ENCODE peak calls at places on chromosomes 6 and 20, in four cellular contexts. F is sigmoid colon, N is HCT116, A is mucosa of descending colon. H is an unnamed sample.

GRCh38 chr6:42049116-42049809 is 1.1 kb upstream of the TAF8 start:
- DNase-seq in F (peak; percentile 70), N (no peak), A (peak; percentile 57), H (no peak)

GRCh38 chr20:59994697-59995122 is 36.5 kb downstream of the CDH26 start:
- DNase-seq in F (no peak), N (peak; percentile 55), A (peak; percentile 54), H (no peak)

GRCh38 chr6:41352907-41353306 is 17.5 kb downstream of the NCR2 start:
- DNase-seq in F (peak; percentile 30), N (no peak), A (no peak), H (no peak)

GRCh38 chr6:3318226-3318625 is 59.5 kb downstream of the PSMG4 start:
- DNase-seq in F (peak; percentile 27), N (no peak), A (no peak), H (peak; percentile 64)

GRCh38 chr6:110390404-110390803 is 25.0 kb downstream of the DDO start:
- DNase-seq in F (no peak), N (no peak), A (no peak), H (no peak)

GRCh38 chr6:138328210-138328609 is 49.5 kb upstream of the SMIM28 start:
- DNase-seq in F (no peak), N (no peak), A (no peak), H (no peak)

GRCh38 chr6:125301435-125302391 is at the start of gene HDDC2:
- DNase-seq in F (peak; percentile 84), N (peak; percentile 28), A (peak; percentile 84), H (peak; percentile 95)

GRCh38 chr6:157036245-157036681 is 259.1 kb downstream of the ARID1B start:
- DNase-seq in F (no peak), N (no peak), A (no peak), H (no peak)

GRCh38 chr6:42338573-42339218 is 113.0 kb downstream of the TRERF1 start:
- DNase-seq in F (no peak), N (peak; percentile 83), A (no peak), H (no peak)

GRCh38 chr6:157892363-157892878 is 69.4 kb downstream of the SNX9 start:
- DNase-seq in F (no peak), N (no peak), A (no peak), H (no peak)

GRCh38 chr20:10597637-10598036 is 76.2 kb downstream of the JAG1 start:
- DNase-seq in F (no peak), N (no peak), A (no peak), H (no peak)

GRCh38 chr6:22589118-22589517 is 19.8 kb downstream of the HDGFL1 start:
- DNase-seq in F (no peak), N (no peak), A (no peak), H (no peak)

GRCh38 chr6:113767985-113768384 is 89.2 kb upstream of the MARCKS start:
- DNase-seq in F (no peak), N (no peak), A (no peak), H (no peak)

GRCh38 chr6:113762611-113763010 is 94.5 kb upstream of the MARCKS start:
- DNase-seq in F (no peak), N (no peak), A (no peak), H (no peak)

GRCh38 chr6:113758725-113759576 is 98.2 kb upstream of the MARCKS start:
- DNase-seq in F (no peak), N (no peak), A (no peak), H (no peak)

GRCh38 chr6:113763883-113764282 is 93.3 kb upstream of the MARCKS start:
- DNase-seq in F (no peak), N (peak; percentile 22), A (no peak), H (no peak)

GRCh38 chr6:113763311-113763766 is 93.8 kb upstream of the MARCKS start:
- DNase-seq in F (no peak), N (no peak), A (no peak), H (no peak)
- TF ChIP-seq CTCF in F (no peak), N (no peak), A (no peak), H (no peak)

DNA sequence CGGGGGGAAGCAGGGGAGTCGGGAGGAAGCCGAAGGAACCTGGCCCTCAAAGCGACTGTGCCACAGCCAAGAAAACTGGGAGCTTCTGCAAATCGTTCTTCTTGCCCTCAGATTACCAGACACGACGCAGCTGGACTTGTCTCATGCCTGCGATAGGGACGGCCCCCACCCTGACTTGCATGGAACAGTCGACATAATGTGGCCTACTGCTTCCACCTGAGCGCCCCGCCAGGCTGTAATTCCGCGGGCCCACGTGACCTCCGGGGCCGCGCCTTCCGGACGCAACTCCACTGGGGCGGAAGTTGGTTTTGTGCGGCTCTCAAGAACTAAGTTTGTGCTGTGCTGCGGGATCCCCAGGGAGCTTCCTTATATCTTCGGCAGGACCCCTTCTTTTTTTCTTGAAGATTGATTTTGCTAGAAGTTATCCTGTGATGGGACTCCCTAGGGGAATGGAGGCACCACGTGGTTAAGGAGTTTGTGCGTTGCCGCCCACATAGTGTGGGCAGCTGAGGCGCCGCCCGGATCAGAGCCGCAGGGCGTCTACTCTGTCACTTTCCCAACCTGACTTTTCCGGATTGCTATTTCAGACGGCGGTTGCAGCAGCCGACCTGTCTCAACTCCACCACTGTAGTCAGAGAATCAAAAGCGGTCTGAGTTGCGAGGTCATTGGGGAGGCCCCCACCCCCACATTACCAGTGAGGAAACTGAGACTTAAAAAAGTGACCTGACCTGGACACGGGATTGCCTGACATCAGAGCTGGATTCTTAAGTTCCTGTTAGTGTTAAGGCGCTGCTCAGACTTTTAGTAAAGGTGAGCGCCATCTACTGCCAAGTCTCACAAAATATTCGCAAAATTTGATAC is 540 bp upstream of the CD164 start:
- DNase-seq in F (peak; percentile 96), N (peak; percentile 89), A (peak; percentile 94), H (peak; percentile 96)
- TF ChIP-seq CTCF in F (peak; percentile 41), N (peak; percentile 79), A (no peak), H (peak; percentile 95)

DNA sequence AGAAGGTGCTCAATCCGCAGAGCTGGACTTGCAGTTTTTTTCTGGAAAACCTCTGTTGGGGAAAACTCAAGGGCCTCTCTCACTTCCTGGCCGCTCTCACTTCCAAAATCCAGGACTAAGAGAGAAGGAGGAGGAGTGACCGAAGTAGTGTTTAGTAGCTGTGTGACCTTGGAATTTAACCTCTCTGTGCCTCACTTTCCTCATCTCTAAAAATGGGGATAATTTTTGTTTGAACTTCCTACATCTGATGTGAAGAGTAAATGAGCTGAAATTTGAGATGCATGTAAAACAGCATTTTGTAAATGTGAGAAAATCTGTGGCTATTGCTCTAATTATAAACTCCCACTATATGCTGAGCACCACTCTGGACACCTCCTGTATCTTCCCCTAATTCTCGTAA is 5.1 kb downstream of the SLC13A3 start:
- DNase-seq in F (no peak), N (no peak), A (no peak), H (no peak)
- TF ChIP-seq CTCF in F (no peak), N (no peak), A (no peak), H (no peak)

GRCh38 chr6:139872635-139873034 is 498.2 kb upstream of the CITED2 start:
- DNase-seq in F (peak; percentile 73), N (no peak), A (peak; percentile 71), H (no peak)
- TF ChIP-seq CTCF in F (no peak), N (no peak), A (no peak), H (peak; percentile 6)

DNA sequence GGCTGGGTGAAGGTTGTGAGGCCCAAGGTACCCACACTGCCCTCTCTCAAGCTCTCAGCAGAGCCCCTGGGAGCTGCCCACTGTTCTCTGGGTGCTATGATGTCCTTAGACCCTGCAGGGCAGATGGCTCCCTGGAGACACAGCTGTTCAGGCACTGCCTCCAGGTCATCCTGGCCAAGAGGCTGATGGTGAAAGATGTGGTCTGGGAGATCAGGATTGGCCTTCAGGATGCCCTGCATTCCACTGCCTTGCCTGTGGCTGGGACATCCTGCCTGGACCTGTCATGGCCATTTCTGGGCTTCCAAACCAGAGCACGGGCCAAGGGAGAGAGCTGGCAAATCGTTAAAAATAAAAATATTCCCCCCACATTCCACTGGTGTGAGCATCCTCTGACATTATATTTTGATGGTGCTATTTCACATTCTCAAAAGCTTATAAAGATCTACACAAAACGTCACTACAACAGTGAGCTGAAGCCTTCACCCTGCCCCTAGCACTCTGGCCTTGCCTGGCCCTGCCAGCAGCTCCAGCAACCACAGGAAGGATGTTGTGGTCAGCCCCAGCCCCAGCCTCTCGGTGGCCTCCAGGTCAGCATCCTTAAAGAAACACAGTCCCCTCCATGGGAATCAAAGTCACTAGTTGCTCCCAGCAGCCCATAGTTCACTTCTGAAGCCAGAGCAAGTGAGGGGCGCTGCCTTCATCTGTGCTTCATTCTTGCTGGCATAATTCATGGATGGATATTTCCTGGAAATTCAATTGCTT is 13.5 kb upstream of the KCNK16 start:
- DNase-seq in F (no peak), N (no peak), A (no peak), H (peak; percentile 62)
- TF ChIP-seq CTCF in F (no peak), N (no peak), A (no peak), H (no peak)

DNA sequence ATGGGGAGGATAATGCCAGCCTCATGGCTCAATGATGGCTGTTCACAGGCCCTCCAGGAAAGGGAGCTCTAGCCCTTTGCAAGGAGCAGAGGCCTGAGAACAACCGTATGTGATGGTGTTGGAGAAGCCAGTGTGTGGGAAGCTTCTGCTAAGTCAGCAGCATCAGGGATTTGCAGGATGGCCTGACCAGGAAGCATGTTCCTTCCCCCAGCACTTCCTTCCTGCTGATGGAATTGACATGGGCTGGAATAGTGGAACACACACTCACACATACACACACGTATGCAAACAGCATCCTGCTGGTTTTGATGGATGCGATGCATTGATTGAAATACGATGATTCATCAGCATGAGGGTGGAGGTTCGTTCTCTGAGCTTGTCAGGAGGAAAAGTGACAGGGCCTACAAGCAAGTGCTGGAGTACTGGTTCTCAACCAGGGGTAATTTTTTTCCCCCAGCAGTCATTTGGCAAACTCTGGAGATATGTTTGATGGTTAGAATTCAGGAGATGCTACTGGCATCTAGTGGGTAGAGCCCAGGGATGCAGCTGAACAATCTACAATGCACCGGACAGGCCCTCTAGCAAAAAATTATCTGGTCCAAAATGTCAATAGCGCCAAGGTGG is 229.1 kb downstream of the NFATC2 start:
- DNase-seq in F (no peak), N (no peak), A (no peak), H (no peak)
- TF ChIP-seq CTCF in F (no peak), N (no peak), A (no peak), H (no peak)

DNA sequence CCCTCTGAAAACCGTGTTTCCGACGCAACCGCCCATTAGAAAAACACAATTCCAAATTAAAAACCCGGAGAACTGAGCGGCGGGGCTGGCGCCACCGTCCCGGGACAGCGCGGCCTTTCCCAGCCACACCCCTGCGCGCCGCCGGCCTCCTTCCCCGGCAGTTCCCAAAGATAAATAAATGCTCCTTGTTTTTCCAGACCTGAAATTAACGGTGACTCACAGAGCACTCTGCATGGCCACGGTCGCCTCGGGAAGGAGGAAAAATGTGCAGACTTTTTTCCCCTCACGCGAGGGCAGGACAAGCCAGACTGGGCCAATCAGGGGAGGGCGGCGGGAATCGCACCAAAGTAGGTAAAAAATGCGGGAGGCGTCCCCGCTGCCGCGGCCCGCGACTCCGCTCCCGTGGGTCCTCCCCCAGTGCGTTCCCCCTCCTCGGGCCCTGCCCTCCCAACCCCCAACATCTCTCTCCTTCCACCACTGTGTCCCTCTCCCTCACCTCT is 853 bp upstream of the DSTN start:
- DNase-seq in F (peak; percentile 98), N (peak; percentile 91), A (peak; percentile 89), H (peak; percentile 98)
- TF ChIP-seq CTCF in F (no peak), N (no peak), A (no peak), H (no peak)